ENCODE peak calls at places on chromosomes 2 and 18, in five cellular contexts. One of them, this sample, is unnamed.

GRCh38 chr2:141570474-141571131 is 560.2 kb downstream of the LRP1B start:
- DNase-seq in GM12878: no peak
- DNase-seq in H1: peak
- DNase-seq in HepG2: no peak
- DNase-seq in K562: no peak
- DNase-seq in this sample: no peak

GRCh38 chr2:72973566-72974435 is 56.5 kb downstream of the EMX1 start:
- DNase-seq in K562: peak
- DNase-seq in HepG2: peak
- DNase-seq in GM12878: no peak
- DNase-seq in H1: peak
- DNase-seq in this sample: peak

GRCh38 chr2:174158003-174158402 is 90.3 kb downstream of the OLA1 start:
- DNase-seq in GM12878: peak
- DNase-seq in H1: peak
- DNase-seq in K562: peak
- DNase-seq in HepG2: peak
- DNase-seq in this sample: peak

GRCh38 chr18:78739115-78739514 is 240.5 kb upstream of the SALL3 start:
- DNase-seq in H1: no peak
- DNase-seq in HepG2: no peak
- DNase-seq in GM12878: no peak
- DNase-seq in K562: no peak
- DNase-seq in this sample: no peak

GRCh38 chr18:65659912-65660311 is 90.9 kb upstream of the CDH7 start:
- DNase-seq in GM12878: no peak
- DNase-seq in K562: no peak
- DNase-seq in HepG2: no peak
- DNase-seq in H1: no peak
- DNase-seq in this sample: no peak

GRCh38 chr2:217402622-217403383 is 542.9 kb upstream of the TNP1 start:
- DNase-seq in K562: peak
- DNase-seq in HepG2: no peak
- DNase-seq in GM12878: no peak
- DNase-seq in H1: no peak
- DNase-seq in this sample: no peak

GRCh38 chr2:172339431-172340010 is 87.9 kb upstream of the ITGA6 start:
- DNase-seq in GM12878: no peak
- DNase-seq in H1: no peak
- DNase-seq in HepG2: peak
- DNase-seq in K562: no peak
- DNase-seq in this sample: no peak

GRCh38 chr2:5661362-5661761 is 30.8 kb upstream of the SOX11 start:
- DNase-seq in H1: no peak
- DNase-seq in K562: no peak
- DNase-seq in HepG2: no peak
- DNase-seq in GM12878: no peak
- DNase-seq in this sample: no peak

GRCh38 chr2:42638080-42638784 is 69.8 kb downstream of the MTA3 start:
- DNase-seq in GM12878: no peak
- DNase-seq in HepG2: no peak
- DNase-seq in K562: no peak
- DNase-seq in H1: no peak
- DNase-seq in this sample: no peak

GRCh38 chr2:118209727-118210126 is 121.5 kb downstream of the INSIG2 start:
- DNase-seq in GM12878: no peak
- DNase-seq in HepG2: no peak
- DNase-seq in K562: no peak
- DNase-seq in H1: no peak
- DNase-seq in this sample: no peak

GRCh38 chr2:18976112-18976961 is 382.1 kb downstream of the OSR1 start:
- DNase-seq in H1: no peak
- DNase-seq in K562: no peak
- DNase-seq in HepG2: no peak
- DNase-seq in GM12878: no peak
- DNase-seq in this sample: no peak

GRCh38 chr2:184312970-184313369 is 285.4 kb upstream of the ZNF804A start:
- DNase-seq in K562: no peak
- DNase-seq in H1: no peak
- DNase-seq in GM12878: no peak
- DNase-seq in HepG2: no peak
- DNase-seq in this sample: no peak

DNA sequence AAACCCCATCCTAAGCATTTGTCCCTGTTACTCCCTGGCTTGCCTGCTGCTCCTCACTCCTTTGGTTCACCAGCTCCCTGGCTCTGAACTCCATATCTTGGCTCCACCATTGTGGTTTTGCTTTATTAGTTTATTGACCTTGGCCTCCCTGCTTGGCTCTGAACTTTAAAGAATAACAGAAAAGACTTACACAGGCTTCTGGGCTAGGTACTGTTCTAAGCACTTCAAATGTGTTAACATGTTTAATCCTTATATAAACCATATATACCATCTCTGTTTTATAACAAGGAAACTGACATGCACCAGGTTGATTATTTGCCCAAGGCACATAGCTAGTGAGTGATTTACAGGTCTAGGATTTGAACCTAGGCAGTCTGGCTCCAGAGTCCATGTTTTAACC is 149.7 kb upstream of the CAPN13 start:
- DNase-seq in K562: no peak
- DNase-seq in HepG2: no peak
- DNase-seq in GM12878: no peak
- DNase-seq in H1: no peak
- DNase-seq in this sample: no peak
- TF ChIP-seq EZH2 in K562: no peak
- TF ChIP-seq EZH2 in HepG2: no peak
- TF ChIP-seq EZH2 in GM12878: no peak
- TF ChIP-seq EZH2 in H1: no peak
- TF ChIP-seq EZH2 in this sample: no peak

GRCh38 chr2:101991731-101992145 is at the start of gene IL1R2:
- DNase-seq in HepG2: no peak
- DNase-seq in H1: no peak
- DNase-seq in K562: no peak
- DNase-seq in GM12878: no peak
- DNase-seq in this sample: no peak
- TF ChIP-seq POLR2A in HepG2: no peak
- TF ChIP-seq POLR2A in H1: no peak
- TF ChIP-seq POLR2A in K562: no peak
- TF ChIP-seq POLR2A in GM12878: no peak
- TF ChIP-seq POLR2A in this sample: no peak

GRCh38 chr2:85457877-85458316 is 39.4 kb downstream of the SH2D6 start:
- DNase-seq in H1: no peak
- DNase-seq in HepG2: no peak
- DNase-seq in K562: no peak
- DNase-seq in GM12878: no peak
- DNase-seq in this sample: peak

GRCh38 chr2:85459771-85460170 is 41.3 kb downstream of the SH2D6 start:
- DNase-seq in GM12878: no peak
- DNase-seq in HepG2: no peak
- DNase-seq in K562: no peak
- DNase-seq in H1: no peak
- DNase-seq in this sample: no peak

GRCh38 chr2:85457043-85457442 is 38.5 kb downstream of the SH2D6 start:
- DNase-seq in H1: no peak
- DNase-seq in GM12878: no peak
- DNase-seq in K562: no peak
- DNase-seq in HepG2: no peak
- DNase-seq in this sample: no peak

GRCh38 chr2:85455552-85456090 is 37.1 kb downstream of the SH2D6 start:
- DNase-seq in K562: peak
- DNase-seq in H1: no peak
- DNase-seq in GM12878: no peak
- DNase-seq in HepG2: peak
- DNase-seq in this sample: no peak

DNA sequence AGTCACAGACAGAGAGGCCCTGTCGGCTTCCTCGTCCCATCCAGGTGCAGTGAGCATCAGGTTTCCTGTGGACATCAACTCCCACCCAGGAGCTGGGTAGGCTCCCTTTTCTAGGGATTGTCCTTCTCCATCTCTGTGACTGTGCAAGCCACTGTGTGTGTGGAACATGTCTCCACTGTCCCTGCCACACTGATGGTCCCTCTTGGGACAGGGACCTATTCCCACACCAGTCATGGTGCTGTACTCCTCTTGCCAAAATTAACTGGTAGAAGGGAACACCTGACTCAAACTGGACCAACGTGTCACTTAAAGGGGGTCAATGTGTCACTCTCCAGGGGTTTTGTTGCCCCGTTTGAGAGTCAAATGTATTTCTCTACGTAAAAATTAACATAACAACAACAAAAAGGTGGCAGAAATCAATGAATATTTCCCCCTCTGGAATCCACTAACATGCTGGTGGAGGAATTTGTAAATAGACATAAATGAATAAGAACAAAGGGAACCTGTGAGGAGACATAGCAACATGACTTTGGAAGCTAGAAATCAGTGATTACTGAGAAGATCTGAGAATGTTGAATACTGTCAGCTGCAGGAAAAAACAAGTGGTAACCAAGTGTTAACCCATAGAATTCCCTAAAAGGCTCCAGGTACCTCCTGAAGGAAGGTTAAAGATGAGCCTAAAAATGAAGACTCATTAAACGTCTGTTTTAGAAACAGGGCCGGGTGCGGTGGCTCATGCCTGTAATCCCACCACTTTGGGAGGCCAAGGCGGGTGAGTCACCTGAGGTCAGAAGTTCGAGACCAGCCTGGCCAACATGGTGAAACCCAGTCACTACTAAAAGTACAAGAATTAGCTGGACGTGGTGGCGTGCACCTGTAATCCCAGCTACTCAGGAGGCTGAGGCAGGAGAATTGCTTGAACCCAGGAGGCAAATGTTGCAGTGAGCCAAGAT is 40.4 kb downstream of the SH2D6 start:
- DNase-seq in H1: no peak
- DNase-seq in K562: no peak
- DNase-seq in GM12878: no peak
- DNase-seq in HepG2: no peak
- DNase-seq in this sample: no peak
- TF ChIP-seq SIN3A in H1: peak
- TF ChIP-seq SIN3A in K562: no peak
- TF ChIP-seq SIN3A in GM12878: no peak
- TF ChIP-seq SIN3A in HepG2: no peak
- TF ChIP-seq SIN3A in this sample: no peak

GRCh38 chr2:10811552-10811951 is 1.0 kb downstream of the PDIA6 start:
- DNase-seq in HepG2: no peak
- DNase-seq in K562: no peak
- DNase-seq in GM12878: no peak
- DNase-seq in H1: no peak
- DNase-seq in this sample: no peak

GRCh38 chr2:10813085-10813748 is 632 bp upstream of the PDIA6 start:
- DNase-seq in HepG2: no peak
- DNase-seq in GM12878: no peak
- DNase-seq in K562: no peak
- DNase-seq in H1: no peak
- DNase-seq in this sample: no peak

GRCh38 chr2:10810175-10811161 is 2.1 kb downstream of the PDIA6 start:
- DNase-seq in K562: no peak
- DNase-seq in GM12878: peak
- DNase-seq in H1: no peak
- DNase-seq in HepG2: no peak
- DNase-seq in this sample: no peak

GRCh38 chr2:10814142-10814541 is 1.6 kb upstream of the PDIA6 start:
- DNase-seq in GM12878: no peak
- DNase-seq in HepG2: no peak
- DNase-seq in H1: peak
- DNase-seq in K562: no peak
- DNase-seq in this sample: no peak

DNA sequence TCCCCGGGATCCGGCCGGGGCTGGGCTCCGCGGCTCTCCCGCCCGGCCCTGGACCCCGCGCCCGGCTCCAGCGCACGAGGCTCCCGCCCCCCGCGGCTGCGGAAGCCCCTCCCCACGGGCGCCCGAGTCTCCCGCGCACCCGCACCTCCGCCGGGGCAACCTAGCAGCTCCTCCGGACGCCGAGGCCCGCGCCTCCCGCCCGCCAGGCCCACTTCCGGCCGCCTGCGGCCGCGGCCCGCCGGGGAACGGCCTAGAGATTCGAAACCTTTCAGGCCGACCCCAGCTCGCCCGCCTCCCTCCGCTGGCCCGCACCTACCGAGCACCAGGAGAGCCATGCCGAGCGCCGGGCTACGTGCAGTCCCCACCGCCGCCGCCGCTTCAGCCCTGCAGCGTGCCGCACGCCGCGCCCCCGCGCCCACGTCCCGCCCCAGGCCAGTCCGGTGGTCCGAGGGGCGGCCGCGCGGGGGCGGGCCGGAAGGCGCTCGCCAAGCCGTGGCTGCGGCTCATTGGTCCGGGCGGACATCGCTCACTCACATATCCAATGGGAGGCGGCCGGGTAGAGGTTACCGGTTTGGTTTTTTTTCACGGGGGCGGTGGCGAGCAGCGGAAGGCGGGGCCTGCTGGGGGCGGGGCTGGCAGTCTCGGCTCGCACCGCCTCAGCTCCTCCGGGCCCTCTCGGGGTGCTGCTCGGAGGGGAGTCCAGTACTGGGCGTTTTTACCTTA is at the start of gene PDIA6:
- DNase-seq in H1: peak
- DNase-seq in GM12878: peak
- DNase-seq in K562: peak
- DNase-seq in HepG2: peak
- DNase-seq in this sample: peak
- TF ChIP-seq EZH2 in H1: no peak
- TF ChIP-seq EZH2 in GM12878: no peak
- TF ChIP-seq EZH2 in K562: no peak
- TF ChIP-seq EZH2 in HepG2: no peak
- TF ChIP-seq EZH2 in this sample: no peak

DNA sequence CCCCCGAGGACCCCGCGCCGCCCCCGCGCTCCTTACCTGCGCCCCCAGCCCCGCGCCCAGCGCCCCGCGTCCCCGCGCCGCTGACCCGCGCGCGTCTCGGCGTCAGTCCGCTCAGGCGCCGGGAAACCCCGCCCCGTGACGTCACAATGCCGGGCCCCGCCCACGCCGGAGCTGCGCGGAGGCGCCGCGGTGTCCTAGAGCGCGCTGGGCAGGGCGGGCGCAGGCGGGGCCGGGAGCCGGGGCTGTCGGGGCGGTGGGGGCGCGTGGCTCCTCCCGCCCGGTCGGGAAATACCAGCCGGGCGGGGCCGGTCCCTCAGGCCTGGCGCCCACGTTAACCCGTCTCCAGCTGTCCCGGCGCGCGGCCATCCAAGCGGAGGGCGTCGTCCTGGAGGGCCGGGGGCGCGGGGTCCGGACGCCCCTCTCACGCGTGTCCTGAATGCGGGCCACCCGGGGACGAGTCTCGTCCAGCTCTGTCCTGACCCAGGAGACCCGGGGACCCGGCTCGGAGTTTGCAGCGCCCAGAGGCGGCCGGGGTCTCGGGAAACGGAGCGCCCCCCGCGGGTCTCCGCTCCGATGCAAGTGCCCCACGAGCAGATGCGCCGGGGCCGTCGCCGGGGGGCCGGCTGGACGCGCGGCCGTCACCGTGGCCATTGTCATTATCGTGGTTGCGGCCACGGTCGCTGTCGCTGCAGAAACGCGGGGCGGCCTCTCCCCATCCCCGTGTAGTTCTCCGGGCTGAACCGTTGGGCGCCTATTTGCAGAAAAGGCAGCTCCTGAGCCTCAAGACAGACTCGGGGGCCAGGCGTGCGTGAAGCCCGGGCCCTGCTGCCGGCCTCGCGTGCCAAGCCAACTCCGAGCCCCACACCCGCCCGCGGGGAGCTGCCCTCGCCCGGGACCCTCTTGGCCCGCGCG is at the start of gene SLC66A2:
- DNase-seq in H1: peak
- DNase-seq in K562: peak
- DNase-seq in GM12878: no peak
- DNase-seq in HepG2: peak
- DNase-seq in this sample: peak
- TF ChIP-seq POLR2A in H1: no peak
- TF ChIP-seq POLR2A in K562: peak
- TF ChIP-seq POLR2A in GM12878: peak
- TF ChIP-seq POLR2A in HepG2: no peak
- TF ChIP-seq POLR2A in this sample: no peak

GRCh38 chr2:164675027-164675426 is 53.7 kb upstream of the GRB14 start:
- DNase-seq in H1: no peak
- DNase-seq in HepG2: peak
- DNase-seq in K562: no peak
- DNase-seq in GM12878: no peak
- DNase-seq in this sample: no peak
- TF ChIP-seq SIN3A in H1: no peak
- TF ChIP-seq SIN3A in HepG2: no peak
- TF ChIP-seq SIN3A in K562: no peak
- TF ChIP-seq SIN3A in GM12878: no peak
- TF ChIP-seq SIN3A in this sample: no peak